ENCODE peak calls at places on chromosome 13, in seven cellular contexts. One of them, this sample, is unnamed.

GRCh38 chr13:51520524-51520923 is 63.7 kb upstream of the WDFY2 start:
- DNase-seq in endothelial cell of umbilical vein: no peak
- DNase-seq in neural crest cell: no peak
- DNase-seq in K562: no peak
- DNase-seq in T-helper 9 cell: no peak
- DNase-seq in HL-60: peak
- DNase-seq in astrocyte of the cerebellum: no peak
- DNase-seq in this sample: no peak

GRCh38 chr13:32538234-32538620 is 368 bp downstream of the N4BP2L2 start:
- DNase-seq in T-helper 9 cell: no peak
- DNase-seq in K562: no peak
- DNase-seq in HL-60: no peak
- DNase-seq in endothelial cell of umbilical vein: no peak
- DNase-seq in astrocyte of the cerebellum: peak
- DNase-seq in neural crest cell: peak
- DNase-seq in this sample: no peak

GRCh38 chr13:63541336-63541735 is 2125.7 kb upstream of the PCDH20 start:
- DNase-seq in T-helper 9 cell: no peak
- DNase-seq in neural crest cell: no peak
- DNase-seq in endothelial cell of umbilical vein: no peak
- DNase-seq in K562: no peak
- DNase-seq in astrocyte of the cerebellum: no peak
- DNase-seq in HL-60: no peak
- DNase-seq in this sample: no peak

GRCh38 chr13:41411536-41411935 is 45.8 kb upstream of the RGCC start:
- DNase-seq in HL-60: peak
- DNase-seq in K562: peak
- DNase-seq in endothelial cell of umbilical vein: peak
- DNase-seq in astrocyte of the cerebellum: peak
- DNase-seq in neural crest cell: no peak
- DNase-seq in T-helper 9 cell: no peak
- DNase-seq in this sample: peak

GRCh38 chr13:106186366-106187030 is 349.0 kb downstream of the EFNB2 start:
- DNase-seq in endothelial cell of umbilical vein: no peak
- DNase-seq in astrocyte of the cerebellum: peak
- DNase-seq in K562: no peak
- DNase-seq in T-helper 9 cell: no peak
- DNase-seq in HL-60: no peak
- DNase-seq in neural crest cell: no peak
- DNase-seq in this sample: no peak

GRCh38 chr13:25973576-25973975 is 78.2 kb downstream of the SHISA2 start:
- DNase-seq in astrocyte of the cerebellum: no peak
- DNase-seq in neural crest cell: no peak
- DNase-seq in K562: no peak
- DNase-seq in endothelial cell of umbilical vein: no peak
- DNase-seq in T-helper 9 cell: no peak
- DNase-seq in HL-60: no peak
- DNase-seq in this sample: no peak

GRCh38 chr13:37716796-37717195 is 118.2 kb upstream of the POSTN start:
- DNase-seq in endothelial cell of umbilical vein: peak
- DNase-seq in astrocyte of the cerebellum: no peak
- DNase-seq in K562: no peak
- DNase-seq in T-helper 9 cell: no peak
- DNase-seq in neural crest cell: no peak
- DNase-seq in HL-60: no peak
- DNase-seq in this sample: no peak

GRCh38 chr13:74206855-74207254 is 72.7 kb upstream of the KLF12 start:
- DNase-seq in endothelial cell of umbilical vein: no peak
- DNase-seq in K562: no peak
- DNase-seq in HL-60: no peak
- DNase-seq in T-helper 9 cell: no peak
- DNase-seq in neural crest cell: no peak
- DNase-seq in astrocyte of the cerebellum: no peak
- DNase-seq in this sample: no peak

GRCh38 chr13:100349594-100349993 is 239.0 kb downstream of the GGACT start:
- DNase-seq in endothelial cell of umbilical vein: no peak
- DNase-seq in astrocyte of the cerebellum: no peak
- DNase-seq in K562: no peak
- DNase-seq in HL-60: no peak
- DNase-seq in neural crest cell: no peak
- DNase-seq in T-helper 9 cell: no peak
- DNase-seq in this sample: no peak

GRCh38 chr13:29106651-29107050 is 286.5 kb downstream of the MTUS2 start:
- DNase-seq in K562: no peak
- DNase-seq in neural crest cell: no peak
- DNase-seq in astrocyte of the cerebellum: no peak
- DNase-seq in endothelial cell of umbilical vein: no peak
- DNase-seq in T-helper 9 cell: no peak
- DNase-seq in HL-60: no peak
- DNase-seq in this sample: no peak

GRCh38 chr13:33910267-33910666 is 92.3 kb downstream of the RFC3 start:
- DNase-seq in astrocyte of the cerebellum: no peak
- DNase-seq in T-helper 9 cell: no peak
- DNase-seq in HL-60: no peak
- DNase-seq in endothelial cell of umbilical vein: no peak
- DNase-seq in neural crest cell: no peak
- DNase-seq in K562: no peak
- DNase-seq in this sample: no peak

GRCh38 chr13:101552797-101553196 is 100.3 kb downstream of the ITGBL1 start:
- DNase-seq in K562: no peak
- DNase-seq in T-helper 9 cell: no peak
- DNase-seq in astrocyte of the cerebellum: peak
- DNase-seq in endothelial cell of umbilical vein: no peak
- DNase-seq in neural crest cell: no peak
- DNase-seq in HL-60: no peak
- DNase-seq in this sample: peak

GRCh38 chr13:96934889-96935490 is 59.3 kb downstream of the OXGR1 start:
- DNase-seq in astrocyte of the cerebellum: no peak
- DNase-seq in K562: no peak
- DNase-seq in endothelial cell of umbilical vein: no peak
- DNase-seq in neural crest cell: no peak
- DNase-seq in HL-60: no peak
- DNase-seq in T-helper 9 cell: no peak
- DNase-seq in this sample: no peak

GRCh38 chr13:60074397-60074796 is 89.3 kb downstream of the DIAPH3 start:
- DNase-seq in T-helper 9 cell: no peak
- DNase-seq in neural crest cell: no peak
- DNase-seq in astrocyte of the cerebellum: no peak
- DNase-seq in endothelial cell of umbilical vein: no peak
- DNase-seq in HL-60: no peak
- DNase-seq in K562: no peak
- DNase-seq in this sample: no peak

GRCh38 chr13:29801737-29802305 is 48.6 kb downstream of the UBL3 start:
- DNase-seq in astrocyte of the cerebellum: no peak
- DNase-seq in T-helper 9 cell: no peak
- DNase-seq in K562: no peak
- DNase-seq in neural crest cell: no peak
- DNase-seq in HL-60: peak
- DNase-seq in endothelial cell of umbilical vein: no peak
- DNase-seq in this sample: no peak

GRCh38 chr13:31409678-31410356 is 210.0 kb downstream of the B3GLCT start:
- DNase-seq in endothelial cell of umbilical vein: no peak
- DNase-seq in T-helper 9 cell: no peak
- DNase-seq in K562: no peak
- DNase-seq in HL-60: no peak
- DNase-seq in astrocyte of the cerebellum: peak
- DNase-seq in neural crest cell: no peak
- DNase-seq in this sample: no peak

GRCh38 chr13:32997399-32997798 is 18.8 kb upstream of the KL start:
- DNase-seq in K562: no peak
- DNase-seq in astrocyte of the cerebellum: no peak
- DNase-seq in endothelial cell of umbilical vein: no peak
- DNase-seq in T-helper 9 cell: no peak
- DNase-seq in HL-60: no peak
- DNase-seq in neural crest cell: no peak
- DNase-seq in this sample: no peak

GRCh38 chr13:38582133-38582532 is 104.7 kb upstream of the FREM2 start:
- DNase-seq in astrocyte of the cerebellum: peak
- DNase-seq in HL-60: peak
- DNase-seq in endothelial cell of umbilical vein: peak
- DNase-seq in T-helper 9 cell: no peak
- DNase-seq in neural crest cell: peak
- DNase-seq in K562: peak
- DNase-seq in this sample: peak

GRCh38 chr13:21055016-21055415 is 6.4 kb downstream of the LATS2 start:
- DNase-seq in K562: no peak
- DNase-seq in neural crest cell: no peak
- DNase-seq in HL-60: no peak
- DNase-seq in T-helper 9 cell: no peak
- DNase-seq in endothelial cell of umbilical vein: no peak
- DNase-seq in astrocyte of the cerebellum: no peak
- DNase-seq in this sample: no peak

GRCh38 chr13:111095911-111096501 is 19.1 kb upstream of the ARHGEF7 start:
- DNase-seq in neural crest cell: no peak
- DNase-seq in astrocyte of the cerebellum: no peak
- DNase-seq in T-helper 9 cell: no peak
- DNase-seq in K562: no peak
- DNase-seq in endothelial cell of umbilical vein: no peak
- DNase-seq in HL-60: no peak
- DNase-seq in this sample: no peak

GRCh38 chr13:93535256-93535655 is 308.6 kb downstream of the GPC6 start:
- DNase-seq in astrocyte of the cerebellum: no peak
- DNase-seq in HL-60: no peak
- DNase-seq in T-helper 9 cell: no peak
- DNase-seq in K562: no peak
- DNase-seq in neural crest cell: no peak
- DNase-seq in endothelial cell of umbilical vein: no peak
- DNase-seq in this sample: no peak

GRCh38 chr13:48486362-48486761 is 46.5 kb downstream of the RCBTB2 start:
- DNase-seq in astrocyte of the cerebellum: no peak
- DNase-seq in endothelial cell of umbilical vein: no peak
- DNase-seq in K562: no peak
- DNase-seq in HL-60: no peak
- DNase-seq in neural crest cell: no peak
- DNase-seq in T-helper 9 cell: no peak
- DNase-seq in this sample: no peak

GRCh38 chr13:34246511-34246910 is 428.6 kb downstream of the RFC3 start:
- DNase-seq in astrocyte of the cerebellum: no peak
- DNase-seq in K562: no peak
- DNase-seq in T-helper 9 cell: no peak
- DNase-seq in neural crest cell: no peak
- DNase-seq in endothelial cell of umbilical vein: peak
- DNase-seq in HL-60: no peak
- DNase-seq in this sample: no peak

GRCh38 chr13:101579291-101579802 is 126.9 kb downstream of the ITGBL1 start:
- DNase-seq in K562: no peak
- DNase-seq in HL-60: no peak
- DNase-seq in neural crest cell: no peak
- DNase-seq in T-helper 9 cell: no peak
- DNase-seq in endothelial cell of umbilical vein: peak
- DNase-seq in astrocyte of the cerebellum: peak
- DNase-seq in this sample: peak

GRCh38 chr13:108070491-108070890 is 144.8 kb downstream of the LIG4 start:
- DNase-seq in T-helper 9 cell: no peak
- DNase-seq in neural crest cell: no peak
- DNase-seq in K562: no peak
- DNase-seq in astrocyte of the cerebellum: no peak
- DNase-seq in endothelial cell of umbilical vein: no peak
- DNase-seq in HL-60: no peak
- DNase-seq in this sample: no peak

GRCh38 chr13:102645701-102646100 is 48.9 kb downstream of the TPP2 start:
- DNase-seq in HL-60: no peak
- DNase-seq in K562: no peak
- DNase-seq in endothelial cell of umbilical vein: no peak
- DNase-seq in neural crest cell: no peak
- DNase-seq in T-helper 9 cell: no peak
- DNase-seq in astrocyte of the cerebellum: no peak
- DNase-seq in this sample: no peak

GRCh38 chr13:100533588-100534041 is 55.0 kb downstream of the GGACT start:
- DNase-seq in neural crest cell: no peak
- DNase-seq in HL-60: no peak
- DNase-seq in endothelial cell of umbilical vein: no peak
- DNase-seq in K562: no peak
- DNase-seq in astrocyte of the cerebellum: no peak
- DNase-seq in T-helper 9 cell: no peak
- DNase-seq in this sample: no peak

GRCh38 chr13:96532804-96533203 is 442.9 kb downstream of the HS6ST3 start:
- DNase-seq in endothelial cell of umbilical vein: no peak
- DNase-seq in astrocyte of the cerebellum: no peak
- DNase-seq in T-helper 9 cell: no peak
- DNase-seq in K562: no peak
- DNase-seq in HL-60: no peak
- DNase-seq in neural crest cell: no peak
- DNase-seq in this sample: no peak

GRCh38 chr13:109198585-109198984 is 569.2 kb downstream of the MYO16 start:
- DNase-seq in T-helper 9 cell: no peak
- DNase-seq in K562: no peak
- DNase-seq in endothelial cell of umbilical vein: peak
- DNase-seq in astrocyte of the cerebellum: no peak
- DNase-seq in HL-60: no peak
- DNase-seq in neural crest cell: no peak
- DNase-seq in this sample: no peak

GRCh38 chr13:43153436-43154082 is 130.2 kb downstream of the DNAJC15 start:
- DNase-seq in T-helper 9 cell: no peak
- DNase-seq in neural crest cell: no peak
- DNase-seq in astrocyte of the cerebellum: peak
- DNase-seq in K562: no peak
- DNase-seq in HL-60: no peak
- DNase-seq in endothelial cell of umbilical vein: no peak
- DNase-seq in this sample: no peak

GRCh38 chr13:88188986-88189385 is 517.8 kb downstream of the SLITRK5 start:
- DNase-seq in astrocyte of the cerebellum: no peak
- DNase-seq in neural crest cell: no peak
- DNase-seq in K562: no peak
- DNase-seq in T-helper 9 cell: no peak
- DNase-seq in HL-60: no peak
- DNase-seq in endothelial cell of umbilical vein: no peak
- DNase-seq in this sample: no peak

GRCh38 chr13:113005997-113006396 is 37.0 kb downstream of the MCF2L start:
- DNase-seq in HL-60: no peak
- DNase-seq in endothelial cell of umbilical vein: no peak
- DNase-seq in K562: no peak
- DNase-seq in neural crest cell: no peak
- DNase-seq in T-helper 9 cell: no peak
- DNase-seq in astrocyte of the cerebellum: no peak
- DNase-seq in this sample: no peak

GRCh38 chr13:75123428-75123827 is 358.5 kb downstream of the TBC1D4 start:
- DNase-seq in endothelial cell of umbilical vein: no peak
- DNase-seq in HL-60: no peak
- DNase-seq in astrocyte of the cerebellum: no peak
- DNase-seq in neural crest cell: no peak
- DNase-seq in K562: no peak
- DNase-seq in T-helper 9 cell: no peak
- DNase-seq in this sample: no peak